ENCODE peak calls at places on chromosomes 1 and 21, in five cellular contexts. One of them, this sample, is unnamed.

GRCh38 chr1:32151319-32151787 is 28.1 kb upstream of the TXLNA start:
- DNase-seq in A549: no peak
- DNase-seq in IMR-90: peak
- DNase-seq in SK-N-SH: peak
- DNase-seq in GM12878: no peak
- DNase-seq in this sample: no peak

GRCh38 chr1:12166834-12167492 is at the start of gene TNFRSF1B:
- DNase-seq in A549: no peak
- DNase-seq in IMR-90: peak
- DNase-seq in SK-N-SH: peak
- DNase-seq in GM12878: no peak
- DNase-seq in this sample: peak

GRCh38 chr1:61907102-61907501 is 164.8 kb downstream of the PATJ start:
- DNase-seq in A549: no peak
- DNase-seq in IMR-90: no peak
- DNase-seq in SK-N-SH: no peak
- DNase-seq in GM12878: no peak
- DNase-seq in this sample: no peak

GRCh38 chr1:159938221-159938852 is 7.1 kb downstream of the IGSF9 start:
- DNase-seq in A549: no peak
- DNase-seq in IMR-90: no peak
- DNase-seq in SK-N-SH: no peak
- DNase-seq in GM12878: no peak
- DNase-seq in this sample: no peak

GRCh38 chr21:27713159-27714109 is 746.5 kb upstream of the ADAMTS5 start:
- DNase-seq in A549: no peak
- DNase-seq in IMR-90: no peak
- DNase-seq in SK-N-SH: no peak
- DNase-seq in GM12878: no peak
- DNase-seq in this sample: no peak

GRCh38 chr1:178513278-178513983 is 522 bp downstream of the TEX35 start:
- DNase-seq in A549: no peak
- DNase-seq in IMR-90: peak
- DNase-seq in SK-N-SH: no peak
- DNase-seq in GM12878: no peak
- DNase-seq in this sample: no peak

GRCh38 chr1:231778009-231778719 is 151.6 kb downstream of the DISC1 start:
- DNase-seq in A549: peak
- DNase-seq in IMR-90: peak
- DNase-seq in SK-N-SH: no peak
- DNase-seq in GM12878: no peak
- DNase-seq in this sample: no peak

GRCh38 chr1:206685749-206686485 is 1.2 kb downstream of the MAPKAPK2 start:
- DNase-seq in A549: peak
- DNase-seq in IMR-90: peak
- DNase-seq in SK-N-SH: peak
- DNase-seq in GM12878: no peak
- DNase-seq in this sample: peak

GRCh38 chr1:246110343-246111219 is 396.5 kb downstream of the SMYD3 start:
- DNase-seq in A549: peak
- DNase-seq in IMR-90: peak
- DNase-seq in SK-N-SH: peak
- DNase-seq in GM12878: no peak
- DNase-seq in this sample: peak

GRCh38 chr1:84479998-84480397 is 932 bp downstream of the RPF1 start:
- DNase-seq in A549: no peak
- DNase-seq in IMR-90: peak
- DNase-seq in SK-N-SH: peak
- DNase-seq in GM12878: no peak
- DNase-seq in this sample: peak

GRCh38 chr1:162381383-162381782 is at the start of gene C1orf226:
- DNase-seq in A549: peak
- DNase-seq in IMR-90: no peak
- DNase-seq in SK-N-SH: no peak
- DNase-seq in GM12878: no peak
- DNase-seq in this sample: no peak

GRCh38 chr1:225881081-225882007 is 836 bp downstream of the TMEM63A start:
- DNase-seq in A549: no peak
- DNase-seq in IMR-90: peak
- DNase-seq in SK-N-SH: peak
- DNase-seq in GM12878: no peak
- DNase-seq in this sample: peak

GRCh38 chr1:56777972-56778371 is 41.2 kb downstream of the FYB2 start:
- DNase-seq in A549: no peak
- DNase-seq in IMR-90: no peak
- DNase-seq in SK-N-SH: no peak
- DNase-seq in GM12878: no peak
- DNase-seq in this sample: no peak

GRCh38 chr1:215530401-215530984 is 36.6 kb upstream of the KCTD3 start:
- DNase-seq in A549: no peak
- DNase-seq in IMR-90: no peak
- DNase-seq in SK-N-SH: no peak
- DNase-seq in GM12878: no peak
- DNase-seq in this sample: no peak

GRCh38 chr1:43427524-43427923 is 26.2 kb downstream of the HYI start:
- DNase-seq in A549: no peak
- DNase-seq in IMR-90: no peak
- DNase-seq in SK-N-SH: no peak
- DNase-seq in GM12878: no peak
- DNase-seq in this sample: no peak

GRCh38 chr1:34478460-34479076 is 276.3 kb upstream of the GJB5 start:
- DNase-seq in A549: no peak
- DNase-seq in IMR-90: no peak
- DNase-seq in SK-N-SH: no peak
- DNase-seq in GM12878: no peak
- DNase-seq in this sample: no peak

GRCh38 chr21:36647279-36648093 is 51.4 kb upstream of the SIM2 start:
- DNase-seq in A549: peak
- DNase-seq in IMR-90: peak
- DNase-seq in SK-N-SH: no peak
- DNase-seq in GM12878: no peak
- DNase-seq in this sample: no peak

GRCh38 chr1:196380311-196380710 is 227.9 kb downstream of the KCNT2 start:
- DNase-seq in A549: no peak
- DNase-seq in IMR-90: no peak
- DNase-seq in SK-N-SH: no peak
- DNase-seq in GM12878: no peak
- DNase-seq in this sample: no peak

GRCh38 chr1:17404034-17404671 is 32.2 kb downstream of the PADI6 start:
- DNase-seq in A549: no peak
- DNase-seq in IMR-90: no peak
- DNase-seq in SK-N-SH: no peak
- DNase-seq in GM12878: no peak
- DNase-seq in this sample: no peak

GRCh38 chr1:116904791-116905320 is 4.9 kb upstream of the PTGFRN start:
- DNase-seq in A549: no peak
- DNase-seq in IMR-90: no peak
- DNase-seq in SK-N-SH: no peak
- DNase-seq in GM12878: no peak
- DNase-seq in this sample: no peak

GRCh38 chr1:231493421-231494185 is 34.9 kb upstream of the TSNAX start:
- DNase-seq in A549: no peak
- DNase-seq in IMR-90: peak
- DNase-seq in SK-N-SH: no peak
- DNase-seq in GM12878: peak
- DNase-seq in this sample: peak

GRCh38 chr1:226616636-226617035 is 68.1 kb downstream of the STUM start:
- DNase-seq in A549: no peak
- DNase-seq in IMR-90: no peak
- DNase-seq in SK-N-SH: no peak
- DNase-seq in GM12878: no peak
- DNase-seq in this sample: no peak

GRCh38 chr1:15469836-15470495 is 5.9 kb upstream of the CELA2B start:
- DNase-seq in A549: no peak
- DNase-seq in IMR-90: no peak
- DNase-seq in SK-N-SH: no peak
- DNase-seq in GM12878: no peak
- DNase-seq in this sample: no peak

GRCh38 chr1:245657371-245657770 is 502.6 kb downstream of the KIF26B start:
- DNase-seq in A549: no peak
- DNase-seq in IMR-90: no peak
- DNase-seq in SK-N-SH: no peak
- DNase-seq in GM12878: no peak
- DNase-seq in this sample: no peak

GRCh38 chr1:15062479-15063099 is 91.0 kb upstream of the TMEM51 start:
- DNase-seq in A549: no peak
- DNase-seq in IMR-90: no peak
- DNase-seq in SK-N-SH: peak
- DNase-seq in GM12878: no peak
- DNase-seq in this sample: peak

GRCh38 chr1:77018386-77019156 is 151.3 kb downstream of the ST6GALNAC5 start:
- DNase-seq in A549: no peak
- DNase-seq in IMR-90: no peak
- DNase-seq in SK-N-SH: no peak
- DNase-seq in GM12878: no peak
- DNase-seq in this sample: no peak

GRCh38 chr1:3910769-3911520 is 10.9 kb upstream of the C1orf174 start:
- DNase-seq in A549: peak
- DNase-seq in IMR-90: peak
- DNase-seq in SK-N-SH: peak
- DNase-seq in GM12878: no peak
- DNase-seq in this sample: peak

GRCh38 chr21:35222541-35222941 is 173.4 kb upstream of the RUNX1 start:
- DNase-seq in A549: no peak
- DNase-seq in IMR-90: no peak
- DNase-seq in SK-N-SH: no peak
- DNase-seq in GM12878: peak
- DNase-seq in this sample: no peak

GRCh38 chr1:98940069-98940468 is 64.6 kb downstream of the PLPPR5 start:
- DNase-seq in A549: no peak
- DNase-seq in IMR-90: no peak
- DNase-seq in SK-N-SH: no peak
- DNase-seq in GM12878: no peak
- DNase-seq in this sample: no peak

GRCh38 chr1:29620631-29621030 is 384.3 kb downstream of the PTPRU start:
- DNase-seq in A549: no peak
- DNase-seq in IMR-90: no peak
- DNase-seq in SK-N-SH: no peak
- DNase-seq in GM12878: no peak
- DNase-seq in this sample: no peak

GRCh38 chr1:205812271-205812877 is 624 bp downstream of the SLC41A1 start:
- DNase-seq in A549: no peak
- DNase-seq in IMR-90: peak
- DNase-seq in SK-N-SH: peak
- DNase-seq in GM12878: no peak
- DNase-seq in this sample: peak

GRCh38 chr1:55539652-55540512 is 324.7 kb upstream of the USP24 start:
- DNase-seq in A549: no peak
- DNase-seq in IMR-90: no peak
- DNase-seq in SK-N-SH: no peak
- DNase-seq in GM12878: no peak
- DNase-seq in this sample: no peak

GRCh38 chr1:230681599-230681998 is 32.3 kb downstream of the AGT start:
- DNase-seq in A549: peak
- DNase-seq in IMR-90: peak
- DNase-seq in SK-N-SH: no peak
- DNase-seq in GM12878: no peak
- DNase-seq in this sample: peak

GRCh38 chr21:34642211-34643075 is 26.4 kb upstream of the CLIC6 start:
- DNase-seq in A549: no peak
- DNase-seq in IMR-90: peak
- DNase-seq in SK-N-SH: no peak
- DNase-seq in GM12878: peak
- DNase-seq in this sample: no peak

GRCh38 chr1:12159826-12160225 is 7.0 kb upstream of the TNFRSF1B start:
- DNase-seq in A549: no peak
- DNase-seq in IMR-90: no peak
- DNase-seq in SK-N-SH: no peak
- DNase-seq in GM12878: no peak
- DNase-seq in this sample: no peak

GRCh38 chr1:53292690-53293089 is 35.2 kb downstream of the LRP8 start:
- DNase-seq in A549: no peak
- DNase-seq in IMR-90: no peak
- DNase-seq in SK-N-SH: no peak
- DNase-seq in GM12878: peak
- DNase-seq in this sample: no peak

GRCh38 chr1:204758601-204759000 is 73.1 kb upstream of the LRRN2 start:
- DNase-seq in A549: no peak
- DNase-seq in IMR-90: no peak
- DNase-seq in SK-N-SH: no peak
- DNase-seq in GM12878: no peak
- DNase-seq in this sample: no peak

GRCh38 chr1:155645648-155646047 is 35.6 kb downstream of the MSTO1 start:
- DNase-seq in A549: no peak
- DNase-seq in IMR-90: no peak
- DNase-seq in SK-N-SH: no peak
- DNase-seq in GM12878: no peak
- DNase-seq in this sample: no peak
- TF ChIP-seq RCOR1 in A549: no peak
- TF ChIP-seq RCOR1 in IMR-90: no peak
- TF ChIP-seq RCOR1 in SK-N-SH: no peak
- TF ChIP-seq RCOR1 in GM12878: no peak
- TF ChIP-seq RCOR1 in this sample: no peak

GRCh38 chr1:175015243-175015642 is 8.0 kb downstream of the MRPS14 start:
- DNase-seq in A549: no peak
- DNase-seq in IMR-90: peak
- DNase-seq in SK-N-SH: no peak
- DNase-seq in GM12878: no peak
- DNase-seq in this sample: no peak
- TF ChIP-seq RCOR1 in A549: no peak
- TF ChIP-seq RCOR1 in IMR-90: peak
- TF ChIP-seq RCOR1 in SK-N-SH: no peak
- TF ChIP-seq RCOR1 in GM12878: no peak
- TF ChIP-seq RCOR1 in this sample: no peak

GRCh38 chr1:172746091-172746949 is 87.4 kb downstream of the FASLG start:
- DNase-seq in A549: peak
- DNase-seq in IMR-90: peak
- DNase-seq in SK-N-SH: no peak
- DNase-seq in GM12878: peak
- DNase-seq in this sample: no peak

GRCh38 chr1:172742599-172743500 is 83.9 kb downstream of the FASLG start:
- DNase-seq in A549: peak
- DNase-seq in IMR-90: peak
- DNase-seq in SK-N-SH: peak
- DNase-seq in GM12878: no peak
- DNase-seq in this sample: peak

GRCh38 chr1:172748201-172748600 is 89.3 kb downstream of the FASLG start:
- DNase-seq in A549: no peak
- DNase-seq in IMR-90: no peak
- DNase-seq in SK-N-SH: no peak
- DNase-seq in GM12878: no peak
- DNase-seq in this sample: no peak

GRCh38 chr1:172745014-172745413 is 86.1 kb downstream of the FASLG start:
- DNase-seq in A549: peak
- DNase-seq in IMR-90: peak
- DNase-seq in SK-N-SH: peak
- DNase-seq in GM12878: peak
- DNase-seq in this sample: peak
- TF ChIP-seq RCOR1 in A549: no peak
- TF ChIP-seq RCOR1 in IMR-90: no peak
- TF ChIP-seq RCOR1 in SK-N-SH: no peak
- TF ChIP-seq RCOR1 in GM12878: no peak
- TF ChIP-seq RCOR1 in this sample: no peak

GRCh38 chr21:43352568-43353281 is 74.2 kb downstream of the SIK1 start:
- DNase-seq in A549: peak
- DNase-seq in IMR-90: no peak
- DNase-seq in SK-N-SH: peak
- DNase-seq in GM12878: peak
- DNase-seq in this sample: peak
- TF ChIP-seq RCOR1 in A549: no peak
- TF ChIP-seq RCOR1 in IMR-90: no peak
- TF ChIP-seq RCOR1 in SK-N-SH: no peak
- TF ChIP-seq RCOR1 in GM12878: no peak
- TF ChIP-seq RCOR1 in this sample: no peak